ENCODE peak calls at places on chromosomes 5 and 9, in four cellular contexts. One of them, this sample, is unnamed.

GRCh38 chr5:170563808-170564207 is 60.0 kb downstream of the KCNIP1 start:
- DNase-seq in stomach: no peak
- DNase-seq in GM12891: no peak
- DNase-seq in HepG2: no peak
- DNase-seq in this sample: no peak

GRCh38 chr5:57725628-57726504 is 243.3 kb upstream of the ACTBL2 start:
- DNase-seq in stomach: no peak
- DNase-seq in GM12891: no peak
- DNase-seq in HepG2: no peak
- DNase-seq in this sample: no peak

GRCh38 chr9:101448680-101449070 is 13.1 kb upstream of the ALDOB start:
- DNase-seq in stomach: no peak
- DNase-seq in GM12891: no peak
- DNase-seq in HepG2: no peak
- DNase-seq in this sample: no peak

GRCh38 chr5:73591698-73592501 is 26.4 kb downstream of the UTP15 start:
- DNase-seq in stomach: no peak
- DNase-seq in GM12891: no peak
- DNase-seq in HepG2: no peak
- DNase-seq in this sample: no peak

GRCh38 chr5:76271836-76272235 is 131.2 kb upstream of the IQGAP2 start:
- DNase-seq in stomach: no peak
- DNase-seq in GM12891: no peak
- DNase-seq in HepG2: no peak
- DNase-seq in this sample: no peak

GRCh38 chr5:134458676-134459403 is 47.2 kb upstream of the CDKN2AIPNL start:
- DNase-seq in stomach: no peak
- DNase-seq in GM12891: no peak
- DNase-seq in HepG2: no peak
- DNase-seq in this sample: no peak

GRCh38 chr5:995318-995717 is 13.3 kb upstream of the NKD2 start:
- DNase-seq in stomach: peak
- DNase-seq in GM12891: no peak
- DNase-seq in HepG2: no peak
- DNase-seq in this sample: no peak

GRCh38 chr9:10396641-10397040 is 216.2 kb downstream of the PTPRD start:
- DNase-seq in stomach: no peak
- DNase-seq in GM12891: no peak
- DNase-seq in HepG2: no peak
- DNase-seq in this sample: no peak

GRCh38 chr9:116234091-116234490 is 80.5 kb downstream of the PAPPA start:
- DNase-seq in stomach: no peak
- DNase-seq in GM12891: no peak
- DNase-seq in HepG2: no peak
- DNase-seq in this sample: no peak

GRCh38 chr5:149936044-149936699 is 8.4 kb downstream of the PDE6A start:
- DNase-seq in stomach: no peak
- DNase-seq in GM12891: no peak
- DNase-seq in HepG2: no peak
- DNase-seq in this sample: no peak

GRCh38 chr5:96336351-96336985 is 96.6 kb downstream of the PCSK1 start:
- DNase-seq in stomach: peak
- DNase-seq in GM12891: no peak
- DNase-seq in HepG2: peak
- DNase-seq in this sample: no peak

GRCh38 chr5:160460377-160461049 is 38.9 kb downstream of the PTTG1 start:
- DNase-seq in stomach: no peak
- DNase-seq in GM12891: no peak
- DNase-seq in HepG2: no peak
- DNase-seq in this sample: no peak

GRCh38 chr5:98016771-98017170 is 756.7 kb upstream of the RGMB start:
- DNase-seq in stomach: no peak
- DNase-seq in GM12891: no peak
- DNase-seq in HepG2: no peak
- DNase-seq in this sample: no peak

GRCh38 chr5:178240341-178240741 is 7.7 kb upstream of the PHYKPL start:
- DNase-seq in stomach: no peak
- DNase-seq in GM12891: no peak
- DNase-seq in HepG2: no peak
- DNase-seq in this sample: no peak

GRCh38 chr5:78641060-78641474 is 7.5 kb downstream of the LHFPL2 start:
- DNase-seq in stomach: no peak
- DNase-seq in GM12891: no peak
- DNase-seq in HepG2: peak
- DNase-seq in this sample: no peak

GRCh38 chr5:99037668-99038067 is 108.9 kb upstream of the CHD1 start:
- DNase-seq in stomach: peak
- DNase-seq in GM12891: no peak
- DNase-seq in HepG2: peak
- DNase-seq in this sample: no peak

GRCh38 chr5:115736004-115736689 is 80.3 kb downstream of the CDO1 start:
- DNase-seq in stomach: no peak
- DNase-seq in GM12891: no peak
- DNase-seq in HepG2: no peak
- DNase-seq in this sample: no peak

GRCh38 chr5:66517361-66517760 is 78.8 kb upstream of the MAST4 start:
- DNase-seq in stomach: no peak
- DNase-seq in GM12891: no peak
- DNase-seq in HepG2: no peak
- DNase-seq in this sample: no peak

GRCh38 chr5:61162832-61163567 is 732 bp upstream of the SMIM15 start:
- DNase-seq in stomach: no peak
- DNase-seq in GM12891: no peak
- DNase-seq in HepG2: peak
- DNase-seq in this sample: no peak

GRCh38 chr9:110198357-110198756 is 9.6 kb downstream of the C9orf152 start:
- DNase-seq in stomach: peak
- DNase-seq in GM12891: no peak
- DNase-seq in HepG2: no peak
- DNase-seq in this sample: no peak

GRCh38 chr9:134552349-134552990 is 89.1 kb upstream of the COL5A1 start:
- DNase-seq in stomach: no peak
- DNase-seq in GM12891: no peak
- DNase-seq in HepG2: no peak
- DNase-seq in this sample: no peak

GRCh38 chr5:8829322-8830029 is 716.4 kb downstream of the SEMA5A start:
- DNase-seq in stomach: no peak
- DNase-seq in GM12891: no peak
- DNase-seq in HepG2: no peak
- DNase-seq in this sample: no peak

GRCh38 chr5:167633114-167633513 is 658.3 kb upstream of the WWC1 start:
- DNase-seq in stomach: no peak
- DNase-seq in GM12891: no peak
- DNase-seq in HepG2: no peak
- DNase-seq in this sample: no peak

GRCh38 chr5:53362521-53362941 is 117.9 kb upstream of the FST start:
- DNase-seq in stomach: no peak
- DNase-seq in GM12891: no peak
- DNase-seq in HepG2: no peak
- DNase-seq in this sample: no peak

GRCh38 chr5:36943584-36943983 is 67.0 kb downstream of the NIPBL start:
- DNase-seq in stomach: no peak
- DNase-seq in GM12891: no peak
- DNase-seq in HepG2: no peak
- DNase-seq in this sample: no peak

GRCh38 chr5:104800440-104801048 is 1238.0 kb upstream of the NUDT12 start:
- DNase-seq in stomach: no peak
- DNase-seq in GM12891: no peak
- DNase-seq in HepG2: peak
- DNase-seq in this sample: no peak

GRCh38 chr9:34025062-34025461 is 23.6 kb downstream of the UBAP2 start:
- DNase-seq in stomach: no peak
- DNase-seq in GM12891: no peak
- DNase-seq in HepG2: no peak
- DNase-seq in this sample: no peak

GRCh38 chr5:112549605-112550161 is 130.6 kb upstream of the EPB41L4A start:
- DNase-seq in stomach: no peak
- DNase-seq in GM12891: no peak
- DNase-seq in HepG2: no peak
- DNase-seq in this sample: no peak

GRCh38 chr5:180353226-180353962 is at the start of gene GFPT2:
- DNase-seq in stomach: peak
- DNase-seq in GM12891: peak
- DNase-seq in HepG2: peak
- DNase-seq in this sample: no peak

GRCh38 chr5:86546582-86546981 is 71.2 kb upstream of the COX7C start:
- DNase-seq in stomach: no peak
- DNase-seq in GM12891: no peak
- DNase-seq in HepG2: no peak
- DNase-seq in this sample: no peak

GRCh38 chr9:95292226-95292625 is 25.3 kb downstream of the FANCC start:
- DNase-seq in stomach: no peak
- DNase-seq in GM12891: no peak
- DNase-seq in HepG2: no peak
- DNase-seq in this sample: no peak

DNA sequence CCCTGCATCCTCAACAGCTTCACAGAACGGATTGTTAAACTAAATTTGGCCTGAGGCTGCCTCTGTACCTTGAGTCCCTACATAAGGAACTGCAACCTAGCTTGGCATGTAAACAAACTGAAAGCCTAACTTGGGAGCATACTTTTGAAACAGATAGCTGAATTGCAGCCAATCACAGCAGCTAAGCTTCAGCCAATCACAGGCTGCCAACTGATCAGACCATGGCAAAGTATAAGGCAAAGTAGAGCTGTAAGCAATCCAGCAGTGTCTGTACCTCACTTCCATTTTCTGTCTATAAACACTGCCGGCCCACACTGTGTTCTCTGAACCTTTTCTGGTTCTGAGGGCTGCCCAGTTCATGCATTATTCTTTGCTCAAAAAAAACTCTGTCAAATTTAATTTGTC is 8.9 kb upstream of the ZNF483 start:
- DNase-seq in stomach: no peak
- DNase-seq in GM12891: no peak
- DNase-seq in HepG2: peak
- DNase-seq in this sample: no peak
- TF ChIP-seq POLR2AphosphoS5 in stomach: no peak
- TF ChIP-seq POLR2AphosphoS5 in GM12891: no peak
- TF ChIP-seq POLR2AphosphoS5 in HepG2: peak
- TF ChIP-seq POLR2AphosphoS5 in this sample: no peak

GRCh38 chr5:142954455-142954854 is 184.3 kb downstream of the ARHGAP26 start:
- DNase-seq in stomach: no peak
- DNase-seq in GM12891: no peak
- DNase-seq in HepG2: no peak
- DNase-seq in this sample: no peak
- TF ChIP-seq POLR2AphosphoS5 in stomach: no peak
- TF ChIP-seq POLR2AphosphoS5 in GM12891: no peak
- TF ChIP-seq POLR2AphosphoS5 in HepG2: no peak
- TF ChIP-seq POLR2AphosphoS5 in this sample: no peak

DNA sequence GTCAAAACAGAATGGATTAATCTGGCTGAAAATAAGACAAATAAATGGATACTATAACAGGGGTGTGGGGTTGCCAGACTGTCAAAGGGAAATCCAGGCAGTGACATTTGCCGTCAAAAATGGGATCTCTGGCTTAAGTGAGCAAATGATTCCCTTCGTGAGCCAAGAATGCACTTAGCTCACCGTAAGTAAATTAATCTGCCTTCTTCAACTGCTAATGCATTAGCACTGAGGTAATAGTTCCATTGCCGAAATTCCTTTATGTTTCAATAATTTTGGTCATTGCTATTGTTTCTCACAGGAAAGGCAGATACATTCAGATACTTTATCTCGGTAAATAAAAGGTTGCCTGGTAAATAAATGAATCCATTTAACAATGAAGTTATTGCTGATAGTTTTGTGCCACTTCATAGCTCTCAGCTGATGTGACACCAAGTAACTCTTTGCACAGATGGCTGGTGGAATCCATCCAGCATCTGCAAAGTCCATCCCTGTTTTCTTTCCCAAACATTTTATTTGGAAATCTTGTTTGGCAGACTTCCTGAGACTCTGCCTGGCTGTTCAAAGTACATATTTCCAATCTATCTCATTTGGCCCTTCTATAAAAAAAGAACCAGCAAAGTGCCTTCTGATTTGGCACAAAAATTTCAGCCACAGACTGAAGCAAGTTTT is 377.7 kb downstream of the KIAA0825 start:
- DNase-seq in stomach: no peak
- DNase-seq in GM12891: no peak
- DNase-seq in HepG2: no peak
- DNase-seq in this sample: no peak
- TF ChIP-seq POLR2AphosphoS5 in stomach: no peak
- TF ChIP-seq POLR2AphosphoS5 in GM12891: no peak
- TF ChIP-seq POLR2AphosphoS5 in HepG2: no peak
- TF ChIP-seq POLR2AphosphoS5 in this sample: no peak

DNA sequence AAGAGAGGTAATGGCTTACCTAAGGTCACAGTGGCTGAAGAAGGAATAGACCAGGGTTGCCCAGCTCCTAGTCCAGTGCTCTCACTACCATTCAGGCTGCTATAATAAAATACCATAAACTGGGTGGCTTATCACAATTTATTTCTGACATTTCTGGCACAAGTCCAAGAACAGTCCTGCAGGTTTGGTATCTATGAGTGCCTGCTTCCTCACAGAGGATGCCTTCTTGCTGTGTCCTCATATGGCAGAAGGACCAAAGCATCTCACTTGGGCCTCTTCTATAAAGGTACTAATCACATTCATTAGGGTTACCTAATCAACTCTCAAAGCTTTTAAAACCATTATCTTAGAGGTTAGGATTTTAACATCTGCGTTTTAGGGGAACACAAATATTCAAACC is 17.2 kb downstream of the STARD4 start:
- DNase-seq in stomach: no peak
- DNase-seq in GM12891: no peak
- DNase-seq in HepG2: no peak
- DNase-seq in this sample: no peak
- TF ChIP-seq POLR2AphosphoS5 in stomach: no peak
- TF ChIP-seq POLR2AphosphoS5 in GM12891: no peak
- TF ChIP-seq POLR2AphosphoS5 in HepG2: no peak
- TF ChIP-seq POLR2AphosphoS5 in this sample: no peak

GRCh38 chr5:140382866-140383265 is 18.8 kb upstream of the ANKHD1 start:
- DNase-seq in stomach: no peak
- DNase-seq in GM12891: no peak
- DNase-seq in HepG2: no peak
- DNase-seq in this sample: no peak
- TF ChIP-seq POLR2AphosphoS5 in stomach: no peak
- TF ChIP-seq POLR2AphosphoS5 in GM12891: no peak
- TF ChIP-seq POLR2AphosphoS5 in HepG2: no peak
- TF ChIP-seq POLR2AphosphoS5 in this sample: no peak

DNA sequence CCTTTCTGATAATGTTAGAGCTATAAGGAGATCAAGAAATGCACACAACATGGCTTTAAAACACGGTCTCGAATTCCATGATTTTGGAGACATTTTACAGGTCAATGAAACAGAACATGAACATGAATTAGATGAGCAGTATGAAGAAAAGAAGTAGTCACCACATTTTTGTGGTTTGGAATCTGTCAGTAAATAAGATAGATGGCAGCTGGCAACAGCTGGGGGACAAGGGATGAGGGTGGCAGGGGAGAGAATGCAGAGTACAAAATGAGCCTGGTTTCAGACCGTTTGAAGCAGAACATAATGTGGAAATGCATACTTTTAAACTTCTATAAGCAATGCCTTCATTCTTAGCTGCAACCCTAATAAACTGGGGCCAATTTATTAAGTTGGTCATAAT is 107.1 kb downstream of the OXCT1 start:
- DNase-seq in stomach: no peak
- DNase-seq in GM12891: no peak
- DNase-seq in HepG2: no peak
- DNase-seq in this sample: no peak
- TF ChIP-seq POLR2AphosphoS5 in stomach: no peak
- TF ChIP-seq POLR2AphosphoS5 in GM12891: no peak
- TF ChIP-seq POLR2AphosphoS5 in HepG2: no peak
- TF ChIP-seq POLR2AphosphoS5 in this sample: no peak

GRCh38 chr9:129641751-129642585 is at the start of gene ASB6:
- DNase-seq in stomach: peak
- DNase-seq in GM12891: peak
- DNase-seq in HepG2: peak
- DNase-seq in this sample: no peak
- TF ChIP-seq POLR2AphosphoS5 in stomach: peak
- TF ChIP-seq POLR2AphosphoS5 in GM12891: peak
- TF ChIP-seq POLR2AphosphoS5 in HepG2: peak
- TF ChIP-seq POLR2AphosphoS5 in this sample: peak

This sample was measured in vagina.